ENCODE peak calls at places on chromosome 2, in four cellular contexts. T, O, R and D are unnamed samples.

GRCh38 chr2:221502270-221502973 is 69.7 kb downstream of the EPHA4 start:
- DNase-seq in T (no peak), O (no peak), R (peak; percentile 69), D (no peak)

GRCh38 chr2:12818416-12819097 is 101.8 kb downstream of the TRIB2 start:
- DNase-seq in T (no peak), O (no peak), R (no peak), D (no peak)

GRCh38 chr2:23009545-23010149 is 375.3 kb upstream of the KLHL29 start:
- DNase-seq in T (no peak), O (no peak), R (peak; percentile 30), D (no peak)

GRCh38 chr2:239603411-239604356 is 202.9 kb upstream of the HDAC4 start:
- DNase-seq in T (no peak), O (no peak), R (no peak), D (no peak)

GRCh38 chr2:150526827-150527226 is 39.4 kb upstream of the RND3 start:
- DNase-seq in T (no peak), O (peak; percentile 84), R (peak; percentile 94), D (no peak)

GRCh38 chr2:17163628-17164027 is 354.6 kb downstream of the RAD51AP2 start:
- DNase-seq in T (no peak), O (no peak), R (no peak), D (no peak)

GRCh38 chr2:180829261-180829660 is 151.1 kb upstream of the UBE2E3 start:
- DNase-seq in T (peak; percentile 52), O (no peak), R (no peak), D (no peak)

GRCh38 chr2:147331790-147332419 is 512.9 kb upstream of the ACVR2A start:
- DNase-seq in T (peak; percentile 39), O (no peak), R (no peak), D (peak; percentile 29)

GRCh38 chr2:111247491-111247890 is 126.8 kb downstream of the BCL2L11 start:
- DNase-seq in T (no peak), O (no peak), R (no peak), D (no peak)

GRCh38 chr2:38446418-38446817 is 69.3 kb upstream of the ATL2 start:
- DNase-seq in T (peak; percentile 44), O (no peak), R (no peak), D (no peak)

GRCh38 chr2:237244976-237245646 is 159.4 kb downstream of the COPS8 start:
- DNase-seq in T (no peak), O (no peak), R (peak; percentile 90), D (no peak)

GRCh38 chr2:232458661-232459418 is 2.9 kb downstream of the ALPI start:
- DNase-seq in T (no peak), O (no peak), R (no peak), D (no peak)

GRCh38 chr2:188381614-188382013 is 89.9 kb downstream of the GULP1 start:
- DNase-seq in T (no peak), O (peak; percentile 82), R (peak; percentile 92), D (no peak)

GRCh38 chr2:236662231-236663160 is 92.9 kb downstream of the ACKR3 start:
- DNase-seq in T (no peak), O (no peak), R (no peak), D (no peak)

GRCh38 chr2:65434592-65435241 is 2.3 kb upstream of the SPRED2 start:
- DNase-seq in T (no peak), O (no peak), R (no peak), D (no peak)

GRCh38 chr2:85776672-85777071 is 22.9 kb downstream of the ATOH8 start:
- DNase-seq in T (no peak), O (no peak), R (no peak), D (no peak)

GRCh38 chr2:224165901-224166319 is 126.8 kb upstream of the SERPINE2 start:
- DNase-seq in T (no peak), O (no peak), R (peak; percentile 44), D (no peak)

GRCh38 chr2:7748717-7749415 is 831.7 kb downstream of the RNF144A start:
- DNase-seq in T (no peak), O (peak; percentile 10), R (peak; percentile 3), D (no peak)

GRCh38 chr2:240426797-240427721 is 8.4 kb upstream of the GPC1 start:
- DNase-seq in T (no peak), O (no peak), R (peak; percentile 85), D (no peak)

GRCh38 chr2:12270876-12271588 is 445.7 kb upstream of the TRIB2 start:
- DNase-seq in T (no peak), O (no peak), R (no peak), D (no peak)

GRCh38 chr2:187545238-187545751 is 8.9 kb downstream of the TFPI start:
- DNase-seq in T (no peak), O (no peak), R (no peak), D (no peak)

GRCh38 chr2:162245737-162246136 is 2.5 kb upstream of the FAP start:
- DNase-seq in T (no peak), O (no peak), R (peak; percentile 73), D (no peak)

GRCh38 chr2:213036836-213037235 is 114.6 kb downstream of the IKZF2 start:
- DNase-seq in T (no peak), O (no peak), R (peak; percentile 85), D (no peak)

GRCh38 chr2:189016311-189016830 is 42.2 kb downstream of the COL3A1 start:
- DNase-seq in T (no peak), O (no peak), R (no peak), D (no peak)

GRCh38 chr2:136134126-136134525 is 16.2 kb upstream of the CXCR4 start:
- DNase-seq in T (no peak), O (no peak), R (no peak), D (no peak)

GRCh38 chr2:46494596-46494995 is 15.2 kb downstream of the TMEM247 start:
- DNase-seq in T (no peak), O (no peak), R (no peak), D (no peak)

GRCh38 chr2:62526531-62527381 is 20.8 kb upstream of the TMEM17 start:
- DNase-seq in T (peak; percentile 86), O (no peak), R (no peak), D (no peak)

GRCh38 chr2:219058541-219059374 is 2.0 kb downstream of the IHH start:
- DNase-seq in T (no peak), O (no peak), R (no peak), D (no peak)

GRCh38 chr2:64276417-64277095 is 132.3 kb upstream of the PELI1 start:
- DNase-seq in T (peak; percentile 18), O (no peak), R (no peak), D (no peak)

DNA sequence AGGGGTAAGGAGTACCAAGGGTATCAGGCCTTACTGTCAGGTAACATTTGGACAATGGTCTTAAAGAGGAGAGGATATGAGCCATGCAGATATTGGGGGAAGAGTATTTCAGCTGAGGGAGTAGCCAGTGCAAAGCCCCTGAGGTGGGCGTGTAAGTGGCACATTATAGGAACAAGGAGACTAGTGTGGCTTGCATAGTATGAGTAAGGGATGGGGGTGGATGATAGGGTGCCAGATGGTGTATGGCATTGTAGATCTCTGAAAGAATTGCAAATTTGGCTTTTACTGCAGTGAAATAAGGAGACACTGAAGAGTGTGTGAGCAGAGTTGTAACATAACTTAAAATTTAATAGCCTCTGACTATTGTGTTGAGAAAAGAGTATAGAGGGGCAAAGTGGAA is 244.0 kb downstream of the PDE11A start:
- DNase-seq in T (no peak), O (no peak), R (no peak), D (no peak)
- H3K4me1 ChIP-seq in T (no peaks in the 10 kb centered on the region), O (no peaks in the 10 kb centered on the region), R (no peaks in the 10 kb centered on the region), D (no peaks in the 10 kb centered on the region)

GRCh38 chr2:183993052-183993451 is 605.3 kb upstream of the ZNF804A start:
- DNase-seq in T (no peak), O (no peak), R (no peak), D (no peak)
- H3K4me3 ChIP-seq in T (no peak overlapping the region), O (no peak overlapping the region), R (no peak overlapping the region), D (no peak overlapping the region)

GRCh38 chr2:27085670-27086089 is 892 bp upstream of the KHK start:
- DNase-seq in T (no peak), O (peak; percentile 42), R (peak; percentile 45), D (no peak)
- H3K4me1 ChIP-seq in T (peaks cover 17% of the 10 kb centered on the region), O (peaks cover 7% of the 10 kb centered on the region), R (peaks cover 11% of the 10 kb centered on the region), D (no peaks in the 10 kb centered on the region)

GRCh38 chr2:118473241-118473640 is 374.2 kb downstream of the EN1 start:
- DNase-seq in T (no peak), O (no peak), R (no peak), D (no peak)
- H3K4me3 ChIP-seq in T (no peak overlapping the region), O (no peak overlapping the region), R (no peak overlapping the region), D (no peak overlapping the region)

GRCh38 chr2:152718909-152719645 is 657 bp downstream of the ARL6IP6 start:
- DNase-seq in T (peak; percentile 85), O (no peak), R (no peak), D (no peak)
- H3K4me1 ChIP-seq in T (peaks cover 17% of the 10 kb centered on the region), O (peaks cover 34% of the 10 kb centered on the region), R (peaks cover 2% of the 10 kb centered on the region), D (no peaks in the 10 kb centered on the region)

DNA sequence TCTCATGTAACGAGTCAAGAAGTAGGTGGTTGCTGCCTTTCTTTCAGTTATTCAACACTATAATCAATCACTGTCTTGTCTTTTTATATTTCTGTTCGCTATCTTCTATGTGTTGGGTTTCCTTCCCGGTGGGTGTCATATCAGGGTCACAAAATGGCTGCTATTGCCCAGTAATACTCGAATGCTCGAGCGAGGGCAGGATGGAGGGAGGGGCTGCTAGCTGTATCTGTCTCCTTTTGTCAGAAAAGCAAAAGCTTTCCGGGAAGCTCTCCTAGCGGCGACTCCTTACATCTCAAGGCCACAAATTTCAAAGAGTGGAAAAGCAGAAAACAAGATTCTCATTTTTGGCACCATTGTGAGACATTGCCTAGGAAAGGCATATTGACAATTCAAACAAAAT is 16.4 kb upstream of the GALNT3 start:
- DNase-seq in T (no peak), O (no peak), R (no peak), D (no peak)
- H3K4me3 ChIP-seq in T (no peak overlapping the region), O (no peak overlapping the region), R (no peak overlapping the region), D (no peak overlapping the region)

GRCh38 chr2:102033028-102033749 is 41.4 kb downstream of the IL1R2 start:
- DNase-seq in T (no peak), O (no peak), R (peak; percentile 79), D (no peak)
- H3K4me1 ChIP-seq in T (no peaks in the 10 kb centered on the region), O (no peaks in the 10 kb centered on the region), R (peaks cover 14% of the 10 kb centered on the region), D (peaks cover 2% of the 10 kb centered on the region)

GRCh38 chr2:127064642-127065250 is 42.2 kb downstream of the BIN1 start:
- DNase-seq in T (no peak), O (peak; percentile 87), R (peak; percentile 97), D (peak; percentile 31)
- H3K4me3 ChIP-seq in T (no peak overlapping the region), O (no peak overlapping the region), R (no peak overlapping the region), D (no peak overlapping the region)

GRCh38 chr2:3458396-3459184 is 60.7 kb downstream of the ADI1 start:
- DNase-seq in T (no peak), O (no peak), R (no peak), D (no peak)
- H3K4me1 ChIP-seq in T (peaks cover 2% of the 10 kb centered on the region), O (no peaks in the 10 kb centered on the region), R (no peaks in the 10 kb centered on the region), D (peaks cover 2% of the 10 kb centered on the region)